ENCODE peak calls at places on chromosome 6, in eight cellular contexts. One of them, this sample, is unnamed.

GRCh38 chr6:91352878-91353277 is 766.0 kb upstream of the MAP3K7 start:
- DNase-seq in A549: no peak
- DNase-seq in lung: no peak
- DNase-seq in nephron progenitor cell: no peak
- DNase-seq in testis: no peak
- DNase-seq in tibial nerve: no peak
- DNase-seq in progenitor cell of endocrine pancreas: no peak
- DNase-seq in HCT116: no peak
- DNase-seq in this sample: no peak

GRCh38 chr6:151130329-151130728 is 109.4 kb upstream of the AKAP12 start:
- DNase-seq in nephron progenitor cell: no peak
- DNase-seq in A549: no peak
- DNase-seq in tibial nerve: no peak
- DNase-seq in lung: no peak
- DNase-seq in HCT116: no peak
- DNase-seq in progenitor cell of endocrine pancreas: no peak
- DNase-seq in testis: no peak
- DNase-seq in this sample: no peak

GRCh38 chr6:107941627-107942026 is 16.4 kb downstream of the SEC63 start:
- DNase-seq in progenitor cell of endocrine pancreas: no peak
- DNase-seq in nephron progenitor cell: no peak
- DNase-seq in tibial nerve: no peak
- DNase-seq in lung: no peak
- DNase-seq in HCT116: no peak
- DNase-seq in testis: no peak
- DNase-seq in A549: no peak
- DNase-seq in this sample: no peak

GRCh38 chr6:148166339-148166949 is 176.2 kb upstream of the SASH1 start:
- DNase-seq in nephron progenitor cell: no peak
- DNase-seq in A549: peak; percentile 16
- DNase-seq in HCT116: peak; percentile 51
- DNase-seq in lung: no peak
- DNase-seq in testis: no peak
- DNase-seq in progenitor cell of endocrine pancreas: no peak
- DNase-seq in tibial nerve: peak; percentile 42
- DNase-seq in this sample: no peak

GRCh38 chr6:43334466-43335095 is 26.0 kb upstream of the CRIP3 start:
- DNase-seq in HCT116: peak; percentile 68
- DNase-seq in tibial nerve: no peak
- DNase-seq in testis: no peak
- DNase-seq in nephron progenitor cell: peak; percentile 10
- DNase-seq in A549: peak; percentile 25
- DNase-seq in progenitor cell of endocrine pancreas: no peak
- DNase-seq in lung: no peak
- DNase-seq in this sample: no peak

GRCh38 chr6:42010185-42010872 is 40.0 kb upstream of the TAF8 start:
- DNase-seq in nephron progenitor cell: no peak
- DNase-seq in lung: no peak
- DNase-seq in HCT116: no peak
- DNase-seq in A549: no peak
- DNase-seq in tibial nerve: no peak
- DNase-seq in progenitor cell of endocrine pancreas: no peak
- DNase-seq in testis: no peak
- DNase-seq in this sample: no peak

GRCh38 chr6:155779421-155779820 is 323.8 kb upstream of the NOX3 start:
- DNase-seq in nephron progenitor cell: no peak
- DNase-seq in HCT116: no peak
- DNase-seq in progenitor cell of endocrine pancreas: no peak
- DNase-seq in tibial nerve: no peak
- DNase-seq in A549: no peak
- DNase-seq in testis: no peak
- DNase-seq in lung: no peak
- DNase-seq in this sample: no peak

GRCh38 chr6:39309942-39310531 is 4.2 kb downstream of the KCNK17 start:
- DNase-seq in progenitor cell of endocrine pancreas: peak; percentile 73
- DNase-seq in tibial nerve: peak; percentile 81
- DNase-seq in nephron progenitor cell: peak; percentile 82
- DNase-seq in testis: peak; percentile 80
- DNase-seq in HCT116: peak; percentile 48
- DNase-seq in A549: peak; percentile 74
- DNase-seq in lung: peak; percentile 76
- DNase-seq in this sample: peak; percentile 83

GRCh38 chr6:112189494-112189893 is 64.9 kb downstream of the LAMA4 start:
- DNase-seq in lung: no peak
- DNase-seq in nephron progenitor cell: no peak
- DNase-seq in A549: no peak
- DNase-seq in testis: no peak
- DNase-seq in tibial nerve: no peak
- DNase-seq in progenitor cell of endocrine pancreas: no peak
- DNase-seq in HCT116: no peak
- DNase-seq in this sample: no peak

GRCh38 chr6:116764961-116765841 is at the start of gene FAM162B:
- DNase-seq in A549: no peak
- DNase-seq in nephron progenitor cell: peak; percentile 77
- DNase-seq in progenitor cell of endocrine pancreas: peak; percentile 38
- DNase-seq in testis: peak; percentile 50
- DNase-seq in HCT116: no peak
- DNase-seq in tibial nerve: peak; percentile 42
- DNase-seq in lung: no peak
- DNase-seq in this sample: peak; percentile 57

GRCh38 chr6:14584450-14584849 is 466.9 kb downstream of the CD83 start:
- DNase-seq in progenitor cell of endocrine pancreas: no peak
- DNase-seq in testis: peak; percentile 30
- DNase-seq in tibial nerve: no peak
- DNase-seq in A549: peak; percentile 3
- DNase-seq in lung: no peak
- DNase-seq in nephron progenitor cell: no peak
- DNase-seq in HCT116: no peak
- DNase-seq in this sample: no peak

DNA sequence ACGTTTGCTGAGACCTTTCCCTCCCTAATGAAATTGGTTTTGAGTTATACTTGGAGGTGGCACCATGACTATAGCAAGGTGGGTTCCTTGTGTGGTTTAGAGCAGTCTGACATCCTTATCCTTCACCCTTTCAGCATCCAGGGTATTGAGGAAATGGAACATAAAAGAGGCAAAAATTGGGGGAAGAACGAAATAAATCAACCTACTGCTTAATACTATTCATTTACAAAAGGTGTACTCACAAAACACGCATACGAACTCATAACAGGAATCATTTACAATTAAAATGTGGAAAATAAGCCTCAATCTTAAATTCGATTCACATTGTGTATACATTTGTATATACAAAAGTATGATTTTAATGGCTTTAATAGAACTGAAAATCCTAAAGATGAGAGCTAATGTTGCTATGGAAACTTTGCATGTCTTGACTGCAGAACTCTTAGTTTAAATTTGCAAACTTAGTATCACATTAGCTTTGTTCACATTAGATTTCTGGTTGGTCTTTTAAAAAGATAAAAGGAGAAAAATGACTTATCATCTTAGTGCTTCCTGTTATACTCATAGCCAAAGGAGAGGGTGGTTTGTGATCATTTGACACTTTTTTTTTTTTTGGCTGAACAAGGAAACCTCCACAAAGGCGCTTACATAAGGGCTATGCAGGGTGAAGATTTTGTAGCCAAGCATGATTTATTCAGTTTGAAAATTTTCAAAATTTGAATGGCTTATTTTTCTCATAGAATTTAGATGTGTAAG is 76.1 kb upstream of the ATXN1 start:
- DNase-seq in tibial nerve: no peak
- DNase-seq in progenitor cell of endocrine pancreas: no peak
- DNase-seq in nephron progenitor cell: no peak
- DNase-seq in lung: no peak
- DNase-seq in HCT116: no peak
- DNase-seq in A549: no peak
- DNase-seq in testis: no peak
- DNase-seq in this sample: no peak
- TF ChIP-seq CTCF in tibial nerve: no peak
- TF ChIP-seq CTCF in progenitor cell of endocrine pancreas: no peak
- TF ChIP-seq CTCF in nephron progenitor cell: no peak
- TF ChIP-seq CTCF in lung: no peak
- TF ChIP-seq CTCF in HCT116: no peak
- TF ChIP-seq CTCF in A549: no peak
- TF ChIP-seq CTCF in testis: no peak
- TF ChIP-seq CTCF in this sample: no peak

GRCh38 chr6:37368961-37369320 is 15.2 kb downstream of the RNF8 start:
- DNase-seq in lung: no peak
- DNase-seq in HCT116: no peak
- DNase-seq in testis: no peak
- DNase-seq in nephron progenitor cell: no peak
- DNase-seq in tibial nerve: no peak
- DNase-seq in A549: no peak
- DNase-seq in progenitor cell of endocrine pancreas: no peak
- DNase-seq in this sample: no peak

GRCh38 chr6:37371158-37372083 is 17.6 kb downstream of the RNF8 start:
- DNase-seq in A549: no peak
- DNase-seq in nephron progenitor cell: no peak
- DNase-seq in lung: peak; percentile 53
- DNase-seq in testis: no peak
- DNase-seq in progenitor cell of endocrine pancreas: no peak
- DNase-seq in tibial nerve: no peak
- DNase-seq in HCT116: no peak
- DNase-seq in this sample: no peak

GRCh38 chr6:37372116-37372515 is 18.3 kb downstream of the RNF8 start:
- DNase-seq in HCT116: no peak
- DNase-seq in progenitor cell of endocrine pancreas: no peak
- DNase-seq in A549: no peak
- DNase-seq in lung: no peak
- DNase-seq in tibial nerve: no peak
- DNase-seq in nephron progenitor cell: no peak
- DNase-seq in testis: no peak
- DNase-seq in this sample: no peak

GRCh38 chr6:37367557-37367956 is 13.8 kb downstream of the RNF8 start:
- DNase-seq in nephron progenitor cell: no peak
- DNase-seq in HCT116: no peak
- DNase-seq in tibial nerve: no peak
- DNase-seq in A549: no peak
- DNase-seq in testis: no peak
- DNase-seq in progenitor cell of endocrine pancreas: no peak
- DNase-seq in lung: no peak
- DNase-seq in this sample: no peak

GRCh38 chr6:37369321-37370196 is 15.8 kb downstream of the RNF8 start:
- DNase-seq in nephron progenitor cell: no peak
- DNase-seq in A549: no peak
- DNase-seq in lung: no peak
- DNase-seq in testis: no peak
- DNase-seq in HCT116: no peak
- DNase-seq in progenitor cell of endocrine pancreas: no peak
- DNase-seq in tibial nerve: no peak
- DNase-seq in this sample: no peak
- TF ChIP-seq CTCF in nephron progenitor cell: no peak
- TF ChIP-seq CTCF in A549: no peak
- TF ChIP-seq CTCF in lung: no peak
- TF ChIP-seq CTCF in testis: no peak
- TF ChIP-seq CTCF in HCT116: no peak
- TF ChIP-seq CTCF in progenitor cell of endocrine pancreas: no peak
- TF ChIP-seq CTCF in tibial nerve: no peak
- TF ChIP-seq CTCF in this sample: no peak

GRCh38 chr6:156876302-156876701 is 99.1 kb downstream of the ARID1B start:
- DNase-seq in testis: no peak
- DNase-seq in HCT116: no peak
- DNase-seq in lung: no peak
- DNase-seq in tibial nerve: no peak
- DNase-seq in nephron progenitor cell: no peak
- DNase-seq in progenitor cell of endocrine pancreas: no peak
- DNase-seq in A549: no peak
- DNase-seq in this sample: peak; percentile 12
- TF ChIP-seq CTCF in testis: no peak
- TF ChIP-seq CTCF in HCT116: peak; percentile 60
- TF ChIP-seq CTCF in lung: no peak
- TF ChIP-seq CTCF in tibial nerve: no peak
- TF ChIP-seq CTCF in nephron progenitor cell: no peak
- TF ChIP-seq CTCF in progenitor cell of endocrine pancreas: peak; percentile 20
- TF ChIP-seq CTCF in A549: no peak
- TF ChIP-seq CTCF in this sample: peak; percentile 19

DNA sequence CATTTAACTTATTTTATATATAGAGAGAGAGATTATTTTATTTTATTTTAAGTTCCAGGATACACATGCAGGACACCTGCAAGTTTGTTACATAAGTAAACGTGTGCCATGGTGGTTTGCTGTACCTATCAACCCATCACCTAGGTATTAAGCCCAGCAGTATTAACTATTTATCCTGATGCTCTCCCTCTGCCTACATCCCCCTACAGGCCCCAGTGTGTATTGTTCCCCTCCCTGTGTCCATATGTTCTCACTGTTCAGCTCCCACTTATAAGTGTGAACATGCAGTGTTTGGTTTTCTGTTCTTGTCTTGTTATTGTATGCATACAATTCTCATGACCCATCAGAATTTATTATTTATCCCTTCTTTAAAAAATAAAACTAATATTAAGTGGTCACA is 34.6 kb downstream of the FKBP1C start:
- DNase-seq in tibial nerve: no peak
- DNase-seq in nephron progenitor cell: peak; percentile 10
- DNase-seq in testis: no peak
- DNase-seq in A549: no peak
- DNase-seq in lung: no peak
- DNase-seq in HCT116: peak; percentile 3
- DNase-seq in progenitor cell of endocrine pancreas: no peak
- DNase-seq in this sample: no peak
- TF ChIP-seq CTCF in tibial nerve: no peak
- TF ChIP-seq CTCF in nephron progenitor cell: peak; percentile 41
- TF ChIP-seq CTCF in testis: no peak
- TF ChIP-seq CTCF in A549: no peak
- TF ChIP-seq CTCF in lung: no peak
- TF ChIP-seq CTCF in HCT116: peak; percentile 45
- TF ChIP-seq CTCF in progenitor cell of endocrine pancreas: peak; percentile 35
- TF ChIP-seq CTCF in this sample: peak; percentile 46

DNA sequence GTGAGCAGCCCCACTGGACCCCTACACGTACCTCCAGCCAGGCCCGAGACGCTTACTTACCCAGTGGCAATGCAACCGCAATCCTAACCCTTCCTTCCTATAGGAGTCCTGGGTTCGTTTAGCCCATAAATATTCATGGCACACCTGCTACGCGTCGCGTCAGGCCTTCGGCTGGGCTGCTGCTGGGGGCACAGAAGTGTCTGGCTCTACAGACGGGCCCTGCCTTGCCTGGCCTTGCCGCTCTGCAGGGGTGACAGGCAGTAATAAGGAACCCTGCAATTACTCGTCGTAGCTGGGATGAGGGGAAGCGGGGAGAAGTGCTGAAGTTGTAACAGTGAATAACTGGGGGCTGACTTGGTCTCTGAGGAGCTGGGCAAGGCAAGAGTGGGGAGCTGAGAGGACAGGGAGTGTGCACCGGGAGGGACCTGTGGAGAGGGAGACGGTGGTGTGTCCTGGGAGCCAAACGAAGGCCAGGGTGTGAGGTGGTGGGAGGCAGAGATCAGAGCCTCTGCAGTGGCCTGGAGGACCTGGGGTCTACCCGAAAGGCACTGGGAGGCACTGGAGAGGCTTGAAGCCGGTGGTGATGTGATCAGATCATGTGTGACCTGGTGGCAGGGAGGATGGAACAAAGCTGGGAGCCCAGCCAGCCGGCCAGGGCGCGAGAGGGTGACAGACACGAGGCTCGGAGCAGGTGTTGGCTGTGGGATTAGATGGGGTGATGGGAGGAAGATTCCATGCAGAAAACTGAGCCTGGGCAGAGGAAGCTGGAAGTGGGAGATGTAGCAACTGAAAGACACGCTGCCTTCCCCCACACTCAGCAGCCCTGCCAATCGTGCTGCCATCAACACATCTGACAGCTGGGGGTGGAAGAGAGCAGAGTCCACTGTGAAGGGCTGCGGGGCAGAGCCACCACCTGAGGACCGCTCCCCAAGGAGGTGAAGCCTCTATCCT is 36.4 kb downstream of the PSMG4 start:
- DNase-seq in tibial nerve: no peak
- DNase-seq in lung: no peak
- DNase-seq in testis: no peak
- DNase-seq in A549: no peak
- DNase-seq in nephron progenitor cell: no peak
- DNase-seq in HCT116: no peak
- DNase-seq in progenitor cell of endocrine pancreas: no peak
- DNase-seq in this sample: no peak
- TF ChIP-seq CTCF in tibial nerve: no peak
- TF ChIP-seq CTCF in lung: no peak
- TF ChIP-seq CTCF in testis: no peak
- TF ChIP-seq CTCF in A549: no peak
- TF ChIP-seq CTCF in nephron progenitor cell: no peak
- TF ChIP-seq CTCF in HCT116: peak; percentile 29
- TF ChIP-seq CTCF in progenitor cell of endocrine pancreas: peak; percentile 23
- TF ChIP-seq CTCF in this sample: peak; percentile 38

This sample was measured in neural crest cell.